ENCODE peak calls at places on chromosomes 4 and X, in nine cellular contexts. C is mammary epithelial cell, V is pancreas, Q is body of pancreas, W is GM10248, B is osteoblast, T is HFFc6, F is epithelial cell of esophagus, X is GM13977. D is an unnamed sample.
A peak's percentile ranks its signal among the peaks of the same experiment; 100 is the strongest.

GRCh38 chr4:67051000-67051789 is 494.1 kb downstream of the CENPC start:
- DNase-seq in X (no peak), Q (no peak), T (no peak), W (no peak), F (peak; percentile 64), C (peak; percentile 37), B (no peak), V (no peak), D (no peak)

GRCh38 chr4:69881173-69881773 is 21.3 kb upstream of the SULT1E1 start:
- DNase-seq in T (no peak), F (peak; percentile 64), B (peak; percentile 75), C (peak; percentile 27), W (peak; percentile 19), X (peak; percentile 2), Q (peak; percentile 61), V (no peak), D (peak; percentile 55)

GRCh38 chr4:187016101-187016500 is 292.4 kb upstream of the FAT1 start:
- DNase-seq in F (no peak), Q (no peak), B (no peak), C (no peak), X (no peak), T (no peak), W (no peak), V (no peak), D (no peak)

GRCh38 chrX:150446151-150446550 is 83.0 kb downstream of the MAMLD1 start:
- DNase-seq in C (no peak), V (no peak), Q (no peak), F (no peak), W (no peak), T (no peak), B (no peak), X (no peak), D (no peak)

GRCh38 chr4:153603258-153603657 is 80.8 kb upstream of the TLR2 start:
- DNase-seq in B (no peak), Q (no peak), X (no peak), V (no peak), T (no peak), W (no peak), F (no peak), C (no peak), D (no peak)

GRCh38 chrX:12013220-12013619 is 125.1 kb upstream of the FRMPD4 start:
- DNase-seq in C (peak; percentile 72), B (peak; percentile 56), X (no peak), W (no peak), F (peak; percentile 61), Q (no peak), V (no peak), T (peak; percentile 48), D (no peak)

GRCh38 chrX:22349116-22349515 is 76.4 kb downstream of the CBLL2 start:
- DNase-seq in W (no peak), X (no peak), V (no peak), B (no peak), T (no peak), F (peak; percentile 84), C (no peak), Q (no peak), D (no peak)

GRCh38 chr4:7021930-7022658 is 21.1 kb upstream of the TADA2B start:
- DNase-seq in V (no peak), F (peak; percentile 79), T (peak; percentile 96), W (no peak), C (peak; percentile 69), Q (no peak), X (no peak), B (peak; percentile 96), D (no peak)

GRCh38 chr4:112857461-112857860 is 192.0 kb upstream of the ANK2 start:
- DNase-seq in V (no peak), F (peak; percentile 97), T (peak; percentile 91), Q (peak; percentile 3), W (no peak), X (no peak), C (peak; percentile 95), B (peak; percentile 74), D (no peak)

GRCh38 chr4:47968847-47969246 is 47.6 kb downstream of the CNGA1 start:
- DNase-seq in F (peak; percentile 13), V (no peak), B (no peak), C (no peak), Q (no peak), X (no peak), W (no peak), T (no peak), D (no peak)

GRCh38 chrX:24266996-24267395 is 46.9 kb downstream of the SUPT20HL2 start:
- DNase-seq in X (no peak), B (no peak), Q (no peak), V (no peak), W (no peak), C (peak; percentile 29), F (peak; percentile 66), T (no peak), D (no peak)

GRCh38 chr4:4267981-4268380 is 20.0 kb upstream of the TMEM128 start:
- DNase-seq in X (no peak), W (no peak), B (no peak), F (peak; percentile 42), Q (no peak), V (no peak), C (no peak), T (no peak), D (no peak)

GRCh38 chr4:147597561-147597960 is 19.6 kb upstream of the TMEM184C start:
- DNase-seq in T (no peak), X (no peak), W (no peak), F (no peak), B (no peak), C (no peak), V (no peak), Q (no peak), D (no peak)

GRCh38 chr4:147594107-147594506 is 23.1 kb upstream of the TMEM184C start:
- DNase-seq in Q (no peak), V (no peak), W (no peak), X (no peak), T (no peak), C (no peak), B (peak; percentile 19), F (no peak), D (no peak)

GRCh38 chr4:147599206-147599605 is 18.0 kb upstream of the TMEM184C start:
- DNase-seq in Q (no peak), W (no peak), C (no peak), F (no peak), T (peak; percentile 3), X (no peak), B (no peak), V (no peak), D (no peak)

GRCh38 chr4:147596976-147597375 is 20.2 kb upstream of the TMEM184C start:
- DNase-seq in Q (peak; percentile 84), T (peak; percentile 82), X (no peak), B (no peak), V (no peak), W (no peak), C (peak; percentile 64), F (peak; percentile 83), D (no peak)

DNA sequence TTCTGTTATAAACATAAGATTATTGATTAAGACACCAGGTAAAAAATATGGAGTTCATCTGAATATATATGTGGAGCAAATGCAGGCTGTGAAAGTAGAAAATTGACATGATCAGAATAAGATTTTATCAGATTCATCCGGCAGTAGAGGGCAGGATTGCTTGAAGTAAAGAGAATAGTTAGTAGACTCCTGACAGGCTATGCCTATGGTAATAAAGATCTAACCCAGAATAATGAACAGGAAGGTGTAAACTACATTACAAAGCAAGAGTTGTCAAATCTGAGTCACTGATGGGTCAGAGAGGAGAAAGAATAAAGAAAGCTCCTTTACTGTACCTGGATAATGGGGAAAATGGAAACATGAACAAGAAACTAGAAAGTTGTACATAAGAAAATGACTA is 20.8 kb upstream of the TMEM184C start:
- DNase-seq in B (peak; percentile 26), T (peak; percentile 17), Q (no peak), W (peak; percentile 18), X (peak; percentile 17), V (no peak), C (peak; percentile 32), F (peak; percentile 57), D (no peak)
- TF ChIP-seq CTCF in B (peak; percentile 13), T (peak; percentile 45), Q (no peak), W (peak; percentile 35), X (peak; percentile 19), V (no peak), C (no peak), F (no peak), D (no peak)

GRCh38 chr4:99615210-99615834 is 40.7 kb downstream of the MTTP start:
- DNase-seq in C (no peak), Q (no peak), W (no peak), V (no peak), F (no peak), T (no peak), B (no peak), X (no peak), D (no peak)
- TF ChIP-seq CTCF in C (no peak), Q (no peak), W (no peak), V (no peak), F (no peak), T (no peak), B (no peak), X (peak; percentile 18), D (no peak)

GRCh38 chrX:119095936-119096335 is 23.1 kb downstream of the CT47C1 start:
- DNase-seq in F (no peak), C (no peak), V (no peak), W (no peak), Q (no peak), B (no peak), T (no peak), X (no peak), D (no peak)

GRCh38 chrX:119093991-119094741 is 21.4 kb downstream of the CT47C1 start:
- DNase-seq in T (peak; percentile 38), X (no peak), F (peak; percentile 19), C (peak; percentile 9), Q (no peak), W (no peak), V (no peak), B (peak; percentile 34), D (no peak)

GRCh38 chrX:119089619-119090018 is 16.8 kb downstream of the CT47C1 start:
- DNase-seq in C (no peak), T (no peak), W (no peak), B (no peak), Q (no peak), F (no peak), X (no peak), V (no peak), D (no peak)

DNA sequence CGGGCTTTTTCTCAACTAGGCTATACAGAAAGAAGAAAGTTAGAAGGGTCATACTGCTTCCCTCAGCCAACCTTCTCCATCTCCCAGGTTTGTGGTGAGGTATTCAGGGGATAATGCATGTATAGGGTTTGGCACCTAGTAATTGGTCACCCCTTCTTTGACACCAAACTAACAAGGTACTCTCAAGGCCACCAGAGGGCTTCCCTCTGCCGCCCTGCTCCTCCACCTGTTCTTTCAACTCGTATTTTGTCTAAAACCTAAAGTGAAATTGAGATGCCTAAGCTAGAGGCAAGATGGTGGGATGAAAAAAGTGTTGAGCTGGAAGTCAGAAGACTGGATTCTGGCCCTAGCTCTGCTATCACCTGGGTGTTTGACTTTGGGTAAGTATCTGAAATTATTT is 22.0 kb downstream of the CT47C1 start:
- DNase-seq in C (no peak), W (no peak), X (no peak), B (no peak), T (no peak), V (no peak), Q (no peak), F (no peak), D (no peak)
- TF ChIP-seq CTCF in C (no peak), W (no peak), X (no peak), B (no peak), T (no peak), V (no peak), Q (no peak), F (no peak), D (no peak)

DNA sequence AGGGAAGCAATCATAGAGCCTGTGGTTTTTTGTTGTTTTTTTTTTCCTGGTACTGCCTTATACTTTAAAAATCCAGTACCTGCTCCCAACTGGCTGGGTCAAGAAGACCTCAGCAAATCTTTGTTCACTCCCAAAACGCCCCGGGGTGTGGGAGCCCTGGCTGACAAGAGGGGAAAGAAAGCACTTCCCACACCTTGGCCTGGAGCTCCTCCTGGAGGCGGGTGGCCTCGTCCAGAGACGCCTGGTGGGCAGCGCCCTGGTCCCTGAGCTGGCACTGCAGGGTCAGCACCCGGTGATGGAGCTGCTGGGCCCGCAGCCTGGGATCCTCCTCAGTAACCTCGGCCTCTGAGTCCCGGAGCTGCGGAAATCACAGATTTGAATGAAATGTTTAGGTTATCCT is 38.2 kb downstream of the C4orf50 start:
- DNase-seq in B (no peak), X (no peak), V (no peak), W (no peak), T (no peak), F (no peak), C (peak; percentile 4), Q (no peak), D (no peak)
- TF ChIP-seq CTCF in B (no peak), X (peak; percentile 16), V (no peak), W (no peak), T (no peak), F (no peak), C (peak; percentile 12), Q (peak; percentile 26), D (no peak)

D was measured in testis.